ENCODE peak calls at places on chromosomes 4 and X, in five cellular contexts. A, F, D, I and K are unnamed samples.
A peak's percentile ranks its signal among the peaks of the same experiment; 100 is the strongest.

GRCh38 chrX:74195605-74196004 is 108.4 kb upstream of the ZCCHC13 start:
- DNase-seq in A (no peak), F (no peak), D (no peak), I (no peak), K (no peak)

GRCh38 chr4:168153596-168154440 is 61.5 kb downstream of the ANXA10 start:
- DNase-seq in A (peak; percentile 78), F (peak; percentile 74), D (peak; percentile 63), I (peak; percentile 87), K (peak; percentile 11)

GRCh38 chr4:113951263-113951662 is 28.2 kb downstream of the ARSJ start:
- DNase-seq in A (peak; percentile 42), F (peak; percentile 45), D (peak; percentile 18), I (peak; percentile 12), K (no peak)

GRCh38 chr4:30056016-30056415 is 664.2 kb upstream of the PCDH7 start:
- DNase-seq in A (no peak), F (no peak), D (no peak), I (no peak), K (no peak)

GRCh38 chrX:17377047-17377692 is 2.2 kb downstream of the NHS start:
- DNase-seq in A (peak; percentile 32), F (peak; percentile 40), D (peak; percentile 21), I (peak; percentile 63), K (no peak)

GRCh38 chrX:71493111-71493613 is 39.7 kb upstream of the OGT start:
- DNase-seq in A (no peak), F (no peak), D (no peak), I (no peak), K (no peak)

GRCh38 chr4:107740950-107741701 is 21.1 kb upstream of the PAPSS1 start:
- DNase-seq in A (no peak), F (no peak), D (peak; percentile 49), I (peak; percentile 77), K (no peak)

GRCh38 chr4:174538123-174538875 is 16.0 kb upstream of the HPGD start:
- DNase-seq in A (no peak), F (no peak), D (no peak), I (peak; percentile 6), K (no peak)

GRCh38 chr4:183185018-183185417 is 86.0 kb downstream of the WWC2 start:
- DNase-seq in A (no peak), F (no peak), D (no peak), I (no peak), K (no peak)

GRCh38 chr4:36394352-36394903 is 113.0 kb downstream of the DTHD1 start:
- DNase-seq in A (no peak), F (peak; percentile 60), D (no peak), I (no peak), K (peak; percentile 44)

GRCh38 chrX:70268034-70268433 is at the start of gene ARR3:
- DNase-seq in A (no peak), F (no peak), D (no peak), I (no peak), K (no peak)

GRCh38 chr4:8821151-8821950 is 50.3 kb downstream of the HMX1 start:
- DNase-seq in A (peak; percentile 20), F (no peak), D (no peak), I (no peak), K (no peak)

GRCh38 chr4:8819421-8820177 is 52.0 kb downstream of the HMX1 start:
- DNase-seq in A (no peak), F (no peak), D (no peak), I (no peak), K (no peak)

GRCh38 chr4:8819019-8819418 is 52.6 kb downstream of the HMX1 start:
- DNase-seq in A (peak; percentile 12), F (no peak), D (no peak), I (no peak), K (no peak)

GRCh38 chr4:8818063-8818881 is 53.4 kb downstream of the HMX1 start:
- DNase-seq in A (peak; percentile 20), F (no peak), D (no peak), I (no peak), K (no peak)

DNA sequence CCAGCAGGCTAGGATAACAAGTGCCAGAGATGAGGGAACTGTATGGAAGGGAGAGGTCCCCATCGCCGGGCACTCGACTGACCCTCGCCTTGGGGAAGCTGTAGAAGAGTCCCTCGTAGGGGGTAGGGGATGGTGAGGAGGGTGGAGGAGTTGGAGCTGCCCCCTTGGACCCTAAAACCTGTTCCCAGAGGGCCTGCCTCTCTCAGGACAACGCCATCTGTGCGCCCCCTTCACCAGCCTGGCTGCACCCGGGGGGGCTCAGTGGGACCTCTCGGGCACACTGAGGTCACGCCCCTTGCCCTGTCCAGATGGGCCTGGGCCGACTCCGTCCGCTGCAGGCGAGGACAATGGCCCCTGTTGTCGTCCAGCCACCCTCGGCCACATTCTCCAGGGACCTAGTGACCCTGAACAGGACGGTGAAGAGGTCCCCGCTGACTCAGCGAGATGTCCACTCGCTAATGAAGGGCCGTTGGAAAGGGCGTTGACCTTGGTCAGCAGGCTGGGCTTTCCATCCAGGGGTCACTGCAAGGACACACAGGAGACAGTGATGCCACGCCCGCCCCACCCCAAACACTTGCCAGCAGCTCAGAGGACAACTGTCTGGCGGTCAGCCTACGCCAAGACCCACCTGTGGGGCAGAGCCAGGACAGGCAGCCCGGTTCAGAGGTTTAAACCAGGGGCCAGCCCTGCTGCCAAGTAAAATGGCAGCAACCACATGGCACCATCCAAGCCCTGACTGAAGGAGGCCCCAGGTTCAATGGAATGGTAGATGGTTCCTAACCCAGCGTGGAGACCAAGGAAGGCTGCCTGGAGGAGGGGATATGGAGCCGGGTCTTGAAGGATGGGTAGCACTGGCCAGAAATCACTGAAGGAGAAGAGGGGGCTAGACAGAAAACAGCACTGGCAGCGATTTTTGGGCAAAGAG is 51.2 kb downstream of the HMX1 start:
- DNase-seq in A (peak; percentile 27), F (no peak), D (no peak), I (no peak), K (no peak)
- H3K27ac ChIP-seq in A (no peak overlapping the region), F (no peak overlapping the region), D (no peak overlapping the region), I (no peak overlapping the region), K (no peak overlapping the region)

GRCh38 chr4:110621839-110622751 is 782 bp downstream of the PITX2 start:
- DNase-seq in A (no peak), F (no peak), D (no peak), I (no peak), K (no peak)
- H3K9me3 ChIP-seq in A (no peaks in the 10 kb centered on the region), F (no peaks in the 10 kb centered on the region), D (no peaks in the 10 kb centered on the region), I (no peaks in the 10 kb centered on the region), K (no peaks in the 10 kb centered on the region)

DNA sequence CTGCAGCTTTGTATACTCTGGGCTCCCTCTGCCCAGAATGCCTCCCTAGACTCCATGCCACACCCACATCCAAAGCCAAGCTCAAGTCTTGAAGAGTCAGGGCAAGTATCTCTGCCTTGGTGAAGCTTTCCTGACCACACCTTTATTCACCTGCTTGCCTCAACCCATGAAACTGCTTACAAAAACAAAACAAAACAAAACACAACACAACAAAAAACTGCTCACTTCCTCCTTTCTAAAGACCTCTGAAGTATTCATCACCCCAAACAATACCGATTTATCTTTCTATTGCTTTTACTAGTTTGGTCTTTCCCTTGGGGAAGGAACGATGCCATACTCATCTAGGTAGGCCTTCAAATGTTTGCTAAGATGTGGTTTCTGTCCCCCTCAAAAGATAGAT is 45.0 kb downstream of the TMEM165 start:
- DNase-seq in A (no peak), F (no peak), D (no peak), I (no peak), K (no peak)
- H3K36me3 ChIP-seq in A (peaks cover 45% of the 10 kb centered on the region), F (peaks cover 36% of the 10 kb centered on the region), D (peaks cover 71% of the 10 kb centered on the region), I (no peaks in the 10 kb centered on the region), K (peaks cover 10% of the 10 kb centered on the region)

GRCh38 chrX:139234898-139235297 is 295.6 kb upstream of the F9 start:
- DNase-seq in A (no peak), F (no peak), D (no peak), I (no peak), K (no peak)
- H3K27ac ChIP-seq in A (no peak overlapping the region), F (no peak overlapping the region), D (no peak overlapping the region), I (no peak overlapping the region), K (no peak overlapping the region)

DNA sequence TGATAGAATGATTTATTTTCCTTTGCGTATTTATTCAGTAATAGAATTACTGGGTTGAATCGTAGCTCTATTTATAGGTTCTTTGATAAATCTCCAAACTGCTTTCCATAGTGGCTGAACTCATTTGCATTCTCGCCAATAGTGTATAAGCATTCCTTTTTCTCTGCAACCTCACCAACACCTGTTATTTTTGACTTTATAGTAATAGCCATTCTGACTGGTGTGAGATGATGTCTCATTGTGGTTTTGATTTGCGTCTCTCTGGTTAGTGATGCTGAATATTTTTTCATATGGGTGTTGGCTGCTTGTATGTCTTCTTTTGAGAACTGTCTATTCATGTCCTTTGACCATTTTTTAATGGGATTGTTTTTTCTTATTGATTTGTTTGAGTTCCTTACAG is 160.7 kb downstream of the MID1IP1 start:
- DNase-seq in A (no peak), F (no peak), D (no peak), I (no peak), K (no peak)
- H3K9me3 ChIP-seq in A (peaks cover 6% of the 10 kb centered on the region), F (no peaks in the 10 kb centered on the region), D (peaks cover 10% of the 10 kb centered on the region), I (no peaks in the 10 kb centered on the region), K (no peaks in the 10 kb centered on the region)

GRCh38 chr4:24576276-24576675 is 8.1 kb downstream of the DHX15 start:
- DNase-seq in A (no peak), F (no peak), D (no peak), I (no peak), K (no peak)
- H3K36me3 ChIP-seq in A (peaks cover 57% of the 10 kb centered on the region), F (peaks cover 43% of the 10 kb centered on the region), D (peaks cover 46% of the 10 kb centered on the region), I (peaks cover 14% of the 10 kb centered on the region), K (peaks cover 21% of the 10 kb centered on the region)